ENCODE peak calls at places on chromosomes 6 and 20, in six cellular contexts. One of them, this sample, is unnamed.

GRCh38 chr6:7146079-7146828 is 38.5 kb downstream of the RREB1 start:
- DNase-seq in activated T-cell treated with anti-CD3 and anti-CD28 coated beads for 1 hour: no peak
- DNase-seq in GM23248: peak
- DNase-seq in NCI-H2081: no peak
- DNase-seq in activated T-helper 1 cell treated with Interleukin-2 at 50 U/mL for 16 hours: no peak
- DNase-seq in GM23338: peak
- DNase-seq in this sample: peak

GRCh38 chr20:58945967-58946631 is 35.0 kb upstream of the NELFCD start:
- DNase-seq in GM23248: no peak
- DNase-seq in GM23338: no peak
- DNase-seq in NCI-H2081: no peak
- DNase-seq in activated T-cell treated with anti-CD3 and anti-CD28 coated beads for 1 hour: no peak
- DNase-seq in activated T-helper 1 cell treated with Interleukin-2 at 50 U/mL for 16 hours: no peak
- DNase-seq in this sample: no peak

GRCh38 chr6:154302111-154302752 is 54.4 kb downstream of the IPCEF1 start:
- DNase-seq in activated T-cell treated with anti-CD3 and anti-CD28 coated beads for 1 hour: no peak
- DNase-seq in GM23248: peak
- DNase-seq in GM23338: no peak
- DNase-seq in activated T-helper 1 cell treated with Interleukin-2 at 50 U/mL for 16 hours: no peak
- DNase-seq in NCI-H2081: no peak
- DNase-seq in this sample: peak

GRCh38 chr6:150294713-150295112 is 74.1 kb upstream of the IYD start:
- DNase-seq in NCI-H2081: no peak
- DNase-seq in activated T-helper 1 cell treated with Interleukin-2 at 50 U/mL for 16 hours: no peak
- DNase-seq in activated T-cell treated with anti-CD3 and anti-CD28 coated beads for 1 hour: no peak
- DNase-seq in GM23248: no peak
- DNase-seq in GM23338: no peak
- DNase-seq in this sample: no peak

GRCh38 chr6:7439243-7439642 is 49.6 kb downstream of the RIOK1 start:
- DNase-seq in GM23248: no peak
- DNase-seq in activated T-helper 1 cell treated with Interleukin-2 at 50 U/mL for 16 hours: no peak
- DNase-seq in activated T-cell treated with anti-CD3 and anti-CD28 coated beads for 1 hour: no peak
- DNase-seq in GM23338: no peak
- DNase-seq in NCI-H2081: no peak
- DNase-seq in this sample: no peak

GRCh38 chr6:108114861-108115597 is 40.5 kb upstream of the OSTM1 start:
- DNase-seq in GM23248: peak
- DNase-seq in GM23338: peak
- DNase-seq in NCI-H2081: no peak
- DNase-seq in activated T-cell treated with anti-CD3 and anti-CD28 coated beads for 1 hour: no peak
- DNase-seq in activated T-helper 1 cell treated with Interleukin-2 at 50 U/mL for 16 hours: no peak
- DNase-seq in this sample: no peak

GRCh38 chr20:63156221-63156671 is 59.7 kb downstream of the YTHDF1 start:
- DNase-seq in GM23248: no peak
- DNase-seq in NCI-H2081: no peak
- DNase-seq in activated T-helper 1 cell treated with Interleukin-2 at 50 U/mL for 16 hours: no peak
- DNase-seq in activated T-cell treated with anti-CD3 and anti-CD28 coated beads for 1 hour: no peak
- DNase-seq in GM23338: no peak
- DNase-seq in this sample: no peak

GRCh38 chr20:32353848-32354496 is 4.2 kb upstream of the ASXL1 start:
- DNase-seq in activated T-helper 1 cell treated with Interleukin-2 at 50 U/mL for 16 hours: no peak
- DNase-seq in GM23338: no peak
- DNase-seq in GM23248: no peak
- DNase-seq in activated T-cell treated with anti-CD3 and anti-CD28 coated beads for 1 hour: no peak
- DNase-seq in NCI-H2081: no peak
- DNase-seq in this sample: no peak

GRCh38 chr6:139608872-139609271 is 234.4 kb upstream of the CITED2 start:
- DNase-seq in activated T-helper 1 cell treated with Interleukin-2 at 50 U/mL for 16 hours: no peak
- DNase-seq in GM23248: peak
- DNase-seq in activated T-cell treated with anti-CD3 and anti-CD28 coated beads for 1 hour: no peak
- DNase-seq in GM23338: no peak
- DNase-seq in NCI-H2081: no peak
- DNase-seq in this sample: no peak

GRCh38 chr20:11173936-11174335 is 500.1 kb upstream of the JAG1 start:
- DNase-seq in activated T-cell treated with anti-CD3 and anti-CD28 coated beads for 1 hour: no peak
- DNase-seq in GM23338: no peak
- DNase-seq in activated T-helper 1 cell treated with Interleukin-2 at 50 U/mL for 16 hours: no peak
- DNase-seq in GM23248: no peak
- DNase-seq in NCI-H2081: no peak
- DNase-seq in this sample: no peak

GRCh38 chr20:31698803-31699718 is 23.6 kb downstream of the BCL2L1 start:
- DNase-seq in GM23338: no peak
- DNase-seq in activated T-cell treated with anti-CD3 and anti-CD28 coated beads for 1 hour: no peak
- DNase-seq in activated T-helper 1 cell treated with Interleukin-2 at 50 U/mL for 16 hours: no peak
- DNase-seq in NCI-H2081: peak
- DNase-seq in GM23248: peak
- DNase-seq in this sample: peak

GRCh38 chr20:51037499-51038110 is 14.7 kb upstream of the KCNG1 start:
- DNase-seq in GM23338: no peak
- DNase-seq in GM23248: no peak
- DNase-seq in activated T-helper 1 cell treated with Interleukin-2 at 50 U/mL for 16 hours: no peak
- DNase-seq in activated T-cell treated with anti-CD3 and anti-CD28 coated beads for 1 hour: no peak
- DNase-seq in NCI-H2081: peak
- DNase-seq in this sample: no peak

GRCh38 chr20:62835931-62836861 is 19.3 kb downstream of the COL9A3 start:
- DNase-seq in GM23248: peak
- DNase-seq in activated T-helper 1 cell treated with Interleukin-2 at 50 U/mL for 16 hours: no peak
- DNase-seq in GM23338: no peak
- DNase-seq in NCI-H2081: no peak
- DNase-seq in activated T-cell treated with anti-CD3 and anti-CD28 coated beads for 1 hour: no peak
- DNase-seq in this sample: no peak

GRCh38 chr6:100175814-100176275 is 181.8 kb upstream of the MCHR2 start:
- DNase-seq in GM23338: no peak
- DNase-seq in activated T-cell treated with anti-CD3 and anti-CD28 coated beads for 1 hour: no peak
- DNase-seq in GM23248: peak
- DNase-seq in NCI-H2081: no peak
- DNase-seq in activated T-helper 1 cell treated with Interleukin-2 at 50 U/mL for 16 hours: no peak
- DNase-seq in this sample: peak

GRCh38 chr6:1285589-1286340 is 26.1 kb upstream of the FOXQ1 start:
- DNase-seq in activated T-cell treated with anti-CD3 and anti-CD28 coated beads for 1 hour: no peak
- DNase-seq in activated T-helper 1 cell treated with Interleukin-2 at 50 U/mL for 16 hours: no peak
- DNase-seq in GM23338: peak
- DNase-seq in GM23248: peak
- DNase-seq in NCI-H2081: no peak
- DNase-seq in this sample: peak

GRCh38 chr6:13873288-13874190 is 51.2 kb upstream of the RNF182 start:
- DNase-seq in GM23338: peak
- DNase-seq in activated T-cell treated with anti-CD3 and anti-CD28 coated beads for 1 hour: peak
- DNase-seq in NCI-H2081: peak
- DNase-seq in activated T-helper 1 cell treated with Interleukin-2 at 50 U/mL for 16 hours: peak
- DNase-seq in GM23248: peak
- DNase-seq in this sample: peak

GRCh38 chr20:12237772-12238171 is 320.1 kb downstream of the BTBD3 start:
- DNase-seq in activated T-cell treated with anti-CD3 and anti-CD28 coated beads for 1 hour: no peak
- DNase-seq in GM23338: no peak
- DNase-seq in NCI-H2081: no peak
- DNase-seq in activated T-helper 1 cell treated with Interleukin-2 at 50 U/mL for 16 hours: no peak
- DNase-seq in GM23248: no peak
- DNase-seq in this sample: no peak

GRCh38 chr6:64803470-64804166 is 903.4 kb downstream of the EYS start:
- DNase-seq in activated T-cell treated with anti-CD3 and anti-CD28 coated beads for 1 hour: no peak
- DNase-seq in NCI-H2081: no peak
- DNase-seq in activated T-helper 1 cell treated with Interleukin-2 at 50 U/mL for 16 hours: no peak
- DNase-seq in GM23338: no peak
- DNase-seq in GM23248: no peak
- DNase-seq in this sample: no peak

GRCh38 chr20:52410182-52410647 is 218.6 kb upstream of the ZFP64 start:
- DNase-seq in GM23338: no peak
- DNase-seq in GM23248: peak
- DNase-seq in activated T-cell treated with anti-CD3 and anti-CD28 coated beads for 1 hour: peak
- DNase-seq in NCI-H2081: no peak
- DNase-seq in activated T-helper 1 cell treated with Interleukin-2 at 50 U/mL for 16 hours: peak
- DNase-seq in this sample: peak

GRCh38 chr20:34948030-34948429 is 7.6 kb downstream of the GSS start:
- DNase-seq in activated T-helper 1 cell treated with Interleukin-2 at 50 U/mL for 16 hours: no peak
- DNase-seq in GM23338: no peak
- DNase-seq in GM23248: peak
- DNase-seq in activated T-cell treated with anti-CD3 and anti-CD28 coated beads for 1 hour: no peak
- DNase-seq in NCI-H2081: no peak
- DNase-seq in this sample: peak

GRCh38 chr6:8230357-8230756 is 128.0 kb upstream of the EEF1E1 start:
- DNase-seq in activated T-cell treated with anti-CD3 and anti-CD28 coated beads for 1 hour: no peak
- DNase-seq in GM23338: no peak
- DNase-seq in GM23248: no peak
- DNase-seq in activated T-helper 1 cell treated with Interleukin-2 at 50 U/mL for 16 hours: no peak
- DNase-seq in NCI-H2081: no peak
- DNase-seq in this sample: no peak

GRCh38 chr6:32580593-32580992 is 9.1 kb downstream of the HLA-DRB1 start:
- DNase-seq in GM23338: no peak
- DNase-seq in activated T-helper 1 cell treated with Interleukin-2 at 50 U/mL for 16 hours: no peak
- DNase-seq in NCI-H2081: no peak
- DNase-seq in activated T-cell treated with anti-CD3 and anti-CD28 coated beads for 1 hour: no peak
- DNase-seq in GM23248: no peak
- DNase-seq in this sample: no peak

GRCh38 chr6:24643925-24644324 is 2.1 kb downstream of the KIAA0319 start:
- DNase-seq in GM23338: no peak
- DNase-seq in GM23248: no peak
- DNase-seq in activated T-cell treated with anti-CD3 and anti-CD28 coated beads for 1 hour: no peak
- DNase-seq in activated T-helper 1 cell treated with Interleukin-2 at 50 U/mL for 16 hours: no peak
- DNase-seq in NCI-H2081: no peak
- DNase-seq in this sample: no peak

GRCh38 chr6:83514877-83515466 is 2.6 kb downstream of the PRSS35 start:
- DNase-seq in activated T-cell treated with anti-CD3 and anti-CD28 coated beads for 1 hour: no peak
- DNase-seq in NCI-H2081: peak
- DNase-seq in GM23338: peak
- DNase-seq in activated T-helper 1 cell treated with Interleukin-2 at 50 U/mL for 16 hours: no peak
- DNase-seq in GM23248: peak
- DNase-seq in this sample: peak

GRCh38 chr20:36461600-36462439 is 79.5 kb upstream of the MYL9 start:
- DNase-seq in activated T-cell treated with anti-CD3 and anti-CD28 coated beads for 1 hour: peak
- DNase-seq in GM23248: peak
- DNase-seq in activated T-helper 1 cell treated with Interleukin-2 at 50 U/mL for 16 hours: peak
- DNase-seq in NCI-H2081: peak
- DNase-seq in GM23338: peak
- DNase-seq in this sample: peak

GRCh38 chr6:41568585-41569384 is 22.6 kb downstream of the FOXP4 start:
- DNase-seq in activated T-cell treated with anti-CD3 and anti-CD28 coated beads for 1 hour: no peak
- DNase-seq in GM23248: no peak
- DNase-seq in activated T-helper 1 cell treated with Interleukin-2 at 50 U/mL for 16 hours: no peak
- DNase-seq in NCI-H2081: no peak
- DNase-seq in GM23338: no peak
- DNase-seq in this sample: no peak

GRCh38 chr20:62434098-62434497 is 6.8 kb upstream of the RBBP8NL start:
- DNase-seq in GM23248: no peak
- DNase-seq in activated T-helper 1 cell treated with Interleukin-2 at 50 U/mL for 16 hours: no peak
- DNase-seq in GM23338: no peak
- DNase-seq in activated T-cell treated with anti-CD3 and anti-CD28 coated beads for 1 hour: no peak
- DNase-seq in NCI-H2081: no peak
- DNase-seq in this sample: no peak

GRCh38 chr6:56368484-56368883 is 121.1 kb upstream of the COL21A1 start:
- DNase-seq in NCI-H2081: no peak
- DNase-seq in activated T-cell treated with anti-CD3 and anti-CD28 coated beads for 1 hour: no peak
- DNase-seq in GM23248: no peak
- DNase-seq in activated T-helper 1 cell treated with Interleukin-2 at 50 U/mL for 16 hours: no peak
- DNase-seq in GM23338: no peak
- DNase-seq in this sample: no peak

GRCh38 chr20:61973515-61974356 is 91.9 kb downstream of the TAF4 start:
- DNase-seq in activated T-cell treated with anti-CD3 and anti-CD28 coated beads for 1 hour: no peak
- DNase-seq in GM23338: peak
- DNase-seq in NCI-H2081: no peak
- DNase-seq in activated T-helper 1 cell treated with Interleukin-2 at 50 U/mL for 16 hours: no peak
- DNase-seq in GM23248: no peak
- DNase-seq in this sample: no peak

GRCh38 chr6:167398214-167399050 is 73.5 kb downstream of the TTLL2 start:
- DNase-seq in activated T-cell treated with anti-CD3 and anti-CD28 coated beads for 1 hour: no peak
- DNase-seq in GM23248: no peak
- DNase-seq in NCI-H2081: no peak
- DNase-seq in activated T-helper 1 cell treated with Interleukin-2 at 50 U/mL for 16 hours: no peak
- DNase-seq in GM23338: peak
- DNase-seq in this sample: no peak

GRCh38 chr20:17936791-17937687 is 31.6 kb downstream of the SNX5 start:
- DNase-seq in activated T-cell treated with anti-CD3 and anti-CD28 coated beads for 1 hour: no peak
- DNase-seq in NCI-H2081: no peak
- DNase-seq in activated T-helper 1 cell treated with Interleukin-2 at 50 U/mL for 16 hours: no peak
- DNase-seq in GM23338: peak
- DNase-seq in GM23248: peak
- DNase-seq in this sample: no peak

GRCh38 chr20:2780948-2781347 is 19.5 kb downstream of the CPXM1 start:
- DNase-seq in GM23338: peak
- DNase-seq in NCI-H2081: no peak
- DNase-seq in activated T-cell treated with anti-CD3 and anti-CD28 coated beads for 1 hour: no peak
- DNase-seq in GM23248: no peak
- DNase-seq in activated T-helper 1 cell treated with Interleukin-2 at 50 U/mL for 16 hours: no peak
- DNase-seq in this sample: no peak

GRCh38 chr6:163391983-163392382 is 22.5 kb upstream of the QKI start:
- DNase-seq in GM23338: no peak
- DNase-seq in activated T-cell treated with anti-CD3 and anti-CD28 coated beads for 1 hour: no peak
- DNase-seq in NCI-H2081: no peak
- DNase-seq in activated T-helper 1 cell treated with Interleukin-2 at 50 U/mL for 16 hours: no peak
- DNase-seq in GM23248: peak
- DNase-seq in this sample: peak

GRCh38 chr6:110541701-110542309 is 65.4 kb upstream of the SLC22A16 start:
- DNase-seq in activated T-cell treated with anti-CD3 and anti-CD28 coated beads for 1 hour: no peak
- DNase-seq in NCI-H2081: no peak
- DNase-seq in GM23248: no peak
- DNase-seq in GM23338: no peak
- DNase-seq in activated T-helper 1 cell treated with Interleukin-2 at 50 U/mL for 16 hours: no peak
- DNase-seq in this sample: no peak